ENCODE peak calls at places on chromosome 17, in eight cellular contexts. M is A549, K is astrocyte of the spinal cord, T is AG09319, O is H9, H is osteocyte, P is choroid plexus epithelial cell, B is HCT116. I is an unnamed sample.

GRCh38 chr17:9887521-9887920 is 17.6 kb downstream of the RCVRN start:
- DNase-seq in P (no peak), H (no peak), T (no peak), O (no peak), M (peak; percentile 47), K (no peak), B (no peak), I (no peak)

GRCh38 chr17:80254396-80255241 is 6.0 kb upstream of the RNF213 start:
- DNase-seq in B (peak; percentile 82), H (no peak), K (peak; percentile 85), O (peak; percentile 32), M (peak; percentile 97), P (peak; percentile 86), T (peak; percentile 88), I (no peak)

GRCh38 chr17:16419929-16420271 is 4.5 kb downstream of the TRPV2 start:
- DNase-seq in T (no peak), K (peak; percentile 90), H (no peak), B (no peak), P (peak; percentile 90), O (no peak), M (no peak), I (no peak)

GRCh38 chr17:16251043-16251442 is 34.0 kb downstream of the PIGL start:
- DNase-seq in O (no peak), M (no peak), T (no peak), P (no peak), H (no peak), B (no peak), K (no peak), I (no peak)

GRCh38 chr17:43803758-43804157 is 23.5 kb downstream of the CFAP97D1 start:
- DNase-seq in K (peak; percentile 10), B (no peak), O (peak; percentile 75), T (no peak), M (no peak), H (no peak), P (no peak), I (no peak)

GRCh38 chr17:42584880-42585279 is 7.4 kb upstream of the PSMC3IP start:
- DNase-seq in T (no peak), P (no peak), O (no peak), H (no peak), B (no peak), M (no peak), K (no peak), I (no peak)

GRCh38 chr17:65121916-65122821 is 15.0 kb upstream of the RGS9 start:
- DNase-seq in B (no peak), O (no peak), H (no peak), P (no peak), K (no peak), T (no peak), M (no peak), I (no peak)

GRCh38 chr17:29111816-29112499 is 68.2 kb downstream of the MYO18A start:
- DNase-seq in O (peak; percentile 83), K (peak; percentile 52), P (peak; percentile 74), H (peak; percentile 90), M (peak; percentile 73), B (no peak), T (peak; percentile 19), I (no peak)

GRCh38 chr17:7351665-7352558 is at the start of gene KCTD11:
- DNase-seq in M (peak; percentile 96), P (peak; percentile 90), H (peak; percentile 95), T (peak; percentile 73), O (peak; percentile 92), B (peak; percentile 79), K (peak; percentile 89), I (no peak)

GRCh38 chr17:34841467-34841866 is 119.8 kb downstream of the CCT6B start:
- DNase-seq in P (no peak), H (no peak), M (no peak), K (no peak), B (no peak), T (no peak), O (no peak), I (no peak)
- TF ChIP-seq CTCF in P (no peak), H (no peak), M (no peak), K (no peak), B (no peak), T (no peak), O (peak; percentile 40), I (no peak)

GRCh38 chr17:76365256-76365903 is 11.7 kb upstream of the PRPSAP1 start:
- DNase-seq in H (no peak), P (peak; percentile 39), T (no peak), K (no peak), B (peak; percentile 57), O (peak; percentile 60), M (no peak), I (no peak)
- TF ChIP-seq CTCF in H (no peak), P (peak; percentile 64), T (peak; percentile 40), K (peak; percentile 48), B (peak; percentile 80), O (peak; percentile 58), M (peak; percentile 58), I (no peak)

GRCh38 chr17:49994085-49995054 is 654 bp downstream of the DLX3 start:
- DNase-seq in P (no peak), O (peak; percentile 84), T (no peak), K (no peak), B (no peak), M (no peak), H (no peak), I (no peak)
- TF ChIP-seq CTCF in P (no peak), O (peak; percentile 51), T (no peak), K (peak; percentile 13), B (no peak), M (no peak), H (no peak), I (no peak)

GRCh38 chr17:73255671-73256181 is 6.0 kb downstream of the CPSF4L start:
- DNase-seq in H (no peak), T (no peak), O (peak; percentile 85), K (peak; percentile 36), M (peak; percentile 74), P (peak; percentile 49), B (peak; percentile 48), I (no peak)

GRCh38 chr17:73261617-73261951 is at the start of gene CPSF4L:
- DNase-seq in O (no peak), K (no peak), T (no peak), M (no peak), B (no peak), P (no peak), H (no peak), I (no peak)

GRCh38 chr17:73256220-73256619 is 5.5 kb downstream of the CPSF4L start:
- DNase-seq in O (peak; percentile 53), B (no peak), P (no peak), H (no peak), T (no peak), M (no peak), K (no peak), I (no peak)

GRCh38 chr17:73261952-73262675 is 434 bp upstream of the CPSF4L start:
- DNase-seq in O (no peak), K (no peak), H (no peak), P (peak; percentile 52), B (no peak), M (no peak), T (no peak), I (no peak)

DNA sequence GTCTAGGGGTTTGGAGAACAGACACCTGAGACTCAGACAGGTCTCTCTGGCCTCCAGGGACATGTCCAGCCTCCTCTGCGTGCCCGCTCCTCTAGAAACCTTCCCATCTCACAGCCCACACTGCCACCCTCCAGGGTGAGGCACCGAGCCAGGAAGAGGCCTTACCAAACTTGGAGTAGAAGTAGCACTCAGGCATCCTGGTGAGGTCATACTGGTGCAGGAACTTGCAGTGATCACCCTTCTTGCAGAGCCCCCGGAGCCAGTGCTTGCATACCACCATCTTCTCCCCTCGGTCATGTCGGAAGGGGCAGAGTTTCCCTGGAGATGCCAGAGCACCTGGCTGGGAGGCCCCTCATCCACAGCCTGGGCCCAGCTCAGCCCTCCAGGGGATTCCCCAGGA is 4.2 kb downstream of the CPSF4L start:
- DNase-seq in H (no peak), P (no peak), M (no peak), K (no peak), O (no peak), T (no peak), B (no peak), I (no peak)
- TF ChIP-seq CTCF in H (no peak), P (no peak), M (peak; percentile 2), K (no peak), O (no peak), T (no peak), B (no peak), I (no peak)

GRCh38 chr17:36869856-36870617 is 67.2 kb upstream of the LHX1 start:
- DNase-seq in M (peak; percentile 73), H (no peak), P (peak; percentile 69), T (no peak), K (no peak), B (no peak), O (peak; percentile 71), I (no peak)
- TF ChIP-seq CTCF in M (peak; percentile 25), H (no peak), P (peak; percentile 33), T (no peak), K (no peak), B (no peak), O (no peak), I (no peak)

GRCh38 chr17:47850692-47851573 is at the start of gene SP6:
- DNase-seq in K (peak; percentile 24), H (no peak), P (peak; percentile 34), B (peak; percentile 80), O (peak; percentile 97), T (no peak), M (peak; percentile 91), I (no peak)
- TF ChIP-seq CTCF in K (no peak), H (peak; percentile 38), P (no peak), B (no peak), O (peak; percentile 37), T (no peak), M (peak; percentile 27), I (no peak)

GRCh38 chr17:66203274-66204015 is 11.5 kb upstream of the CEP112 start:
- DNase-seq in O (no peak), M (no peak), B (no peak), T (no peak), P (no peak), H (no peak), K (no peak), I (no peak)

GRCh38 chr17:66198242-66198641 is 6.3 kb upstream of the CEP112 start:
- DNase-seq in K (no peak), H (no peak), M (no peak), P (no peak), O (no peak), B (no peak), T (no peak), I (no peak)

DNA sequence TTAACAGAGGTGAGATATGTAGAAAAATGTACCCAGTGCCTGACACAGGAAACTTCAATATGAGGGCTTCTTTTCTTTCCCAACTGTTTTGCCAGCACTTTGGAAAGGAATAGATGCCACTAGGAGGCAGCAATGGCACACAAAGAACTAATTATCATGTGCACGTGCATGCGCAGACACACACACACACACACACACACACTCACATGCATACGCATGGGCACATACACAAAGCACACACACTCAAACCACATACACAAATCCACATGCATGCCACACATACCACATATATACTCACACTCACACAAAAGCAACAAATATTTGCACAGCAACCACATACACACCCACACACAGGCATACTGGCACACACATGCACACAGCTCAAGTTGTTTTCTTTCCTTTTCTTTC is 8.8 kb upstream of the CEP112 start:
- DNase-seq in B (peak; percentile 89), T (peak; percentile 59), P (peak; percentile 91), K (peak; percentile 76), O (peak; percentile 69), H (no peak), M (peak; percentile 77), I (no peak)
- TF ChIP-seq CTCF in B (peak; percentile 88), T (peak; percentile 76), P (peak; percentile 83), K (peak; percentile 74), O (peak; percentile 75), H (peak; percentile 76), M (peak; percentile 98), I (peak; percentile 50)

I was measured in vagina.